ENCODE peak calls at places on chromosomes 12 and 14, in four cellular contexts. O is K562, F is HepG2, L is WTC11. T is an unnamed sample.

GRCh38 chr12:28209782-28210181 is 19.5 kb downstream of the CCDC91 start:
- DNase-seq in O (no peak), L (no peak), F (no peak), T (no peak)

GRCh38 chr12:48198619-48198973 is 4.5 kb downstream of the OR10AD1 start:
- DNase-seq in F (no peak), O (peak; percentile 45), L (peak; percentile 36), T (peak; percentile 19)

GRCh38 chr12:78002878-78003277 is 172.2 kb downstream of the NAV3 start:
- DNase-seq in O (no peak), F (no peak), L (no peak), T (no peak)

GRCh38 chr14:93173943-93174395 is 10.7 kb downstream of the MOAP1 start:
- DNase-seq in O (peak; percentile 53), F (no peak), L (no peak), T (no peak)

GRCh38 chr14:93132472-93133065 is 16.8 kb upstream of the ITPK1 start:
- DNase-seq in O (no peak), F (peak; percentile 70), L (no peak), T (peak; percentile 50)

GRCh38 chr14:74508292-74508731 is 14.7 kb downstream of the ISCA2 start:
- DNase-seq in F (peak; percentile 54), O (no peak), L (peak; percentile 76), T (peak; percentile 42)

GRCh38 chr14:100104523-100105300 is 39.5 kb downstream of the EVL start:
- DNase-seq in L (peak; percentile 29), F (no peak), O (no peak), T (no peak)

GRCh38 chr12:114726092-114726710 is 42.2 kb upstream of the TBX3 start:
- DNase-seq in O (no peak), L (no peak), F (no peak), T (no peak)

GRCh38 chr12:42213023-42213422 is 25.0 kb downstream of the YAF2 start:
- DNase-seq in O (no peak), F (no peak), L (no peak), T (peak; percentile 16)

GRCh38 chr14:105015242-105015641 is 5.6 kb downstream of the CDCA4 start:
- DNase-seq in F (no peak), L (no peak), O (peak; percentile 23), T (no peak)

GRCh38 chr12:26274441-26275312 is 79.3 kb downstream of the SSPN start:
- DNase-seq in F (peak; percentile 96), L (no peak), O (peak; percentile 81), T (peak; percentile 62)

GRCh38 chr12:132634411-132634990 is 15.9 kb downstream of the P2RX2 start:
- DNase-seq in L (no peak), O (no peak), F (no peak), T (no peak)

DNA sequence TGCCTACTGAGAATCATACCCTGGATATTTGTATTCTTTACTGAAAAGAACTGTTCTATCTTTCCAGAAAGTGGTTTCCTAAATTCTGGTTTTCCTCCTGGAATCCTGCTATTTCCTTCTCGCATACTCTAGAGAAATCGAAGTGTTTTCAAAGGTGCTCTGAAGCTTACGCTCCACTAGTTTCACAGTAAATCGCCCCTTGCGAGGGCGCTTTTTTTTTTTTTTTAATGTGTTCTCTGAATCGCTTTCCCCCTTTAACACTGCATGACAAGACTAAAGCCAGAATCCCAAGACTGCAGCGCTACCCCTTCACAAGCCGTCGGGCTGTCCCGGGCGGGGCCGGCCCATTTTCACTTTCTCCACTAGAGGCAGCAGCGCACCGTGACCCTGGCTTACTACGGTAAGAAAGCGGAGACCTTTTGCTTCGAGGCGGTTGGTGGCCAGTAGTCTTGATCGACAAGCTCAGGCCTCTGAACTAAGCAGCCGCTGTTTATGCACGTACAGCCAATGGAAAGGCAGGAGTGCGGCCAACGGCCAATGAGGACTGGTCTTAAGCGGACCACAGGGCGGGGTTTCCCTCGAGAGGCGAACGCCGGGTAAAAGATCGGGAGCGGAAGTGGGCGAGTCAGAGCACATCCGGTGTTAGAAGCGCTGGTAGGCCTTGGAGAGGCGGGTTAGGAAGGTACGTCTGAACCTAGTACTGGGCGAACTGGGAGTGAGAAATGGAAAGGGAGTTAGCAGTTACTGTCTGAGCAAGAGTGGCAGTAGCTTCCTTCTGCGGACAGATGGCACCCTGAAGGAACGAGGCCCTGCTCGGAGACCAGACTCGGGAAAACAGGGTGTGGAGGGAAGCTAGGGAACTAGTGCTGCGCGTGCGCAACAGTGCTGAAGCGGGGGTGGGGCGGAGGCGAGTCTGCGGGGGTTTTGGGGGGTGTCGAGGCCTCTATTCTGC is at the start of gene TMBIM6:
- DNase-seq in L (peak; percentile 98), F (peak; percentile 100), O (peak; percentile 96), T (peak; percentile 96)
- TF ChIP-seq SP1 in L (peak; percentile 88), F (no peak), O (peak; percentile 86), T (no peak)

GRCh38 chr12:55955800-55956508 is 9.9 kb downstream of the PMEL start:
- DNase-seq in F (peak; percentile 48), L (no peak), O (peak; percentile 43), T (no peak)

GRCh38 chr12:55957106-55957859 is 8.6 kb downstream of the PMEL start:
- DNase-seq in O (no peak), L (no peak), F (no peak), T (no peak)

DNA sequence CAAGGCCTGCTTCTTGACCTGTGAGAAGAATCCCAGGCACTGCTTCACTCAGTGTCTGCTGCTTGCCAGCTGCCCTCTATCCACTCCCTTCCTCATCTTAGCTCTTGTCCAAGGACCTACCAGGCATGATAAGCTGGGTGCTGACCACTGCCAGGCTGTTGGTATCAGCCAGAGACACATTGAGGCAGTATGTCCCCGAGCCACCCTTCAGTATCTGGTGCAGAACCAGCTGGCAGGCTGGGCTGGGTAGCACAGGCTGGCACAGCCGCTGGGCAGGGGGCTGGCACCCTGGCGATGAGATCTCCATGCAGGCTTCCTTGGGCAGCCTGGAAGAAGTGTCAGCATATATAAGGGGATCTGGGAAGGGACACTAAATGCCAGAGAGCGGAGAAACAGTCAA is 10.5 kb downstream of the PMEL start:
- DNase-seq in F (no peak), O (no peak), L (no peak), T (no peak)
- TF ChIP-seq ELF4 in F (no peak), O (no peak), L (no peak), T (no peak)

DNA sequence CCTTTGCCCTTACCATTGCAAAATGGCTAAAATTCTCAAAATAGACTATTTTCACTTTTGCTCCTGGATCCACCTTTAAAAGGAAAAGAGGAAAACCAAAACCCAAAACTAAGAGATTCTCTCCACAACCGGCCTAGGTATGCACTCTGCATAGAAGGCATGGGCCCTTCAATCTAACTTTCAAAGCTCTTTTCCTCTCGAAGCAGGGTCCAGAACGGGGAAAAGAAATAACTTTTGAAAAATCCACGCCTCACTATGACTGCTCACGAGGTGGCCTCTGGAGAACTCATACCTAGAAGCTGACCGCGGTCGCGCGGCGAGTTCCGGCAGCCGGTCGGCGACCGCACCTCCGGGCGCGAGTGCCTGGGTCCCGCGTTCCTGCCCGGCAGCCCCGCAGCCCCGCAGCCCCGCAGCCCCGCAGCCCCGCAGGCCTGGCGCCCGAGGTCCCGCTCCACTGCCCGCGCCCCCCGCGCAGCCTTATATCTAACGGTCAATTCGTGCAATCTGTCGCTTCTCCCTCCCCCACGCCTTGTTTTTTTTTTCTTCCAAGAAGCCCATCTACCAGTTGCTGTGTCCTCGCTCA is 2.6 kb downstream of the OTX2 start:
- DNase-seq in O (no peak), F (no peak), L (peak; percentile 26), T (peak; percentile 17)
- TF ChIP-seq SP1 in O (no peak), F (no peak), L (no peak), T (no peak)

DNA sequence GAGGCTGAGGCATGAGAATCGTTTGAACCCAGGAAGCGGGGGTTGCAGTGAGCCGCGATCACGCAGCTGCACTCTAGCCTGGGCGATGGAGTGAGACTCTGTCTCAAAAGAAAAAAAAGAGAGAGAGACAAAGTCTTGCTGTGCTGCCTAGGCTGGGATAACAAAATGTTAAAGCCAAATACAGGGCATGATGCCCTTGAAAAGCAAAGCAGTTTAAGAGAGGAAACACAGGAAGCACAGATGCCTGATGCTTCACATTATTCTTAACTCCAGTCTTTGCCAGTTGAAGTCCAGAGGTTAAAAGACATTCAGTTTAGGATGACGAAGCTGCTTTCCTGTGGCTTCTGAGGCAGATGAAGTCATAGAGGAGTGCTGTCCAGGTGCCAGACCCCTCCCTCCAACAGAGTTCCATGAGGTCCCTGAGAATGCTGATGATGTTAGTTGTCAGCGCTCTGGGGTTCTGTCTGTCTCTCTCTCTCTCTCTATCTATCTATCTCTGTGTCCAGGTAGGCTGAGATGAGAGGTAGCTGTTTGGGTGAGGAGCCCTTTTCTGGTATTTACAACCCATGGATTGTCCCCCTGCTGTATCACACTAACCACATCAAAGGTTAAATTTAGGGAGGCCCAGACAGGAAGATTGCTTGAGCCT is 4.9 kb upstream of the MRPL52 start:
- DNase-seq in F (peak; percentile 85), L (no peak), O (peak; percentile 80), T (no peak)
- TF ChIP-seq ELF4 in F (no peak), L (no peak), O (no peak), T (no peak)

DNA sequence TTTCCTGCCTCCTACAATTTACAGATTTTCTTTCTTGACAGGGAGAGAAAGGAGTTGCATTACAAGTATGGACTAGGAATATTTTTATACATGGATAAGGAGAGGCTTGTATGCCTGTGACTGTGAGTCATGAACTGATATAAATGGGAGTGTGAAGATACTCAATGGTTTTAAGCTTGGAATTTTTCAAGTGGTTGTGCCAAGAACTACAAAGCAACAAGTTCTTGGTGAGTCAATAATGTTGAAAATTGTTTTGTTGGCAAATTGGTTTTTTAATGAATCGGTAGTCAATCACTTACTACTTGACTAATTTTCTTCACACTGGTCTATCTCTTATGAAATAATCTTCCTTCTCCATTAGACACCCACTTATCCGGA is 58.9 kb upstream of the HMGA2 start:
- DNase-seq in O (no peak), L (no peak), F (no peak), T (no peak)
- TF ChIP-seq SP1 in O (no peak), L (no peak), F (no peak), T (no peak)

GRCh38 chr14:65356327-65356836 is 56.1 kb upstream of the FUT8 start:
- DNase-seq in O (no peak), F (peak; percentile 55), L (no peak), T (no peak)
- TF ChIP-seq ELF4 in O (no peak), F (no peak), L (no peak), T (no peak)

DNA sequence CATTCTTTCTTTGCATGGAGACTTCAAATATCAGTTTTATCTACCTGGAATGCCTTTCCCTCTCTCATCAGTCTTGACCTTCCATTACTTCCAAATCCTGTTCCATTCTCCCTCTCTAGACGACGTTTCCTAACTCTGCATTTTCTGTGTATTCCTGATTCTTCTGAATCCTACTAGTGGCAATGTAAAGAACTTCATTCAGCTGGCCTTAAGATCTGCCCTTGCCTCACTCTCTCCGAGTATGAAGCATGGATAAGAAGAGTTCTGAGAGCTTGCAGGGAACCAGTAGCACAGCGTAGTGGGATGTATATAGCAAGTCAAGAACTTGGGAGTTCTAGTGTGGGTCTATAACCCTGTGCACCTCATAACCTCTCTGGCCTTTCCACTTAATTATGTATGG is 68.5 kb upstream of the HOXC13 start:
- DNase-seq in O (no peak), L (no peak), F (no peak), T (peak; percentile 19)
- TF ChIP-seq SP1 in O (no peak), L (no peak), F (no peak), T (no peak)

DNA sequence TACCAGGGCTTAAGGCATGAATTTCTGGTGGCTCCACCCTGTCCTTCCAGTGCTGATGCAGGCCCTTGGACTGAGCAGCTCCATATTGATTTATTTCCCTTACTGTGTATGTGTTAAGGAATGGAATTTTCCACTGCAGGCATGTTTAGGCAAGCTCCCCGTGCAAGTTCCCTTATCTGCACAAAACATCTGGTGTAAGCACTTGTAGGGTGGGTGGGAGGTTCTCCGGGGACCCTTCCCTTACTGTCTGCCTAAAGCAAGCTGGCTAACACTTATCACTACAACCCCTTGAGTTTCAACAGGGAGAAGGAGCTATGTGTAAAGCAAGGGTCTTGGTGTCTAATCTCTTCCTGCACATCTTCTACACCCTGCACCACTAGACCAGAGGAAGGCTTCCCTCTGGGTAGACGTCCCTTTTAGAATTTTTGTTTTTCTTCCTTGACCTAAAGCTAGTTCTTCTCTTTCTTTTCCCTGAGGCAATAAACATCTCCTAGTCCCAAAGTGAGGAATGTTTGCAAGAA is 22.0 kb upstream of the DRAM1 start:
- DNase-seq in L (no peak), O (peak; percentile 85), F (peak; percentile 25), T (no peak)
- TF ChIP-seq ELF4 in L (no peak), O (no peak), F (no peak), T (no peak)

GRCh38 chr14:101726295-101726953 is 35.1 kb upstream of the PPP2R5C start:
- DNase-seq in F (no peak), L (no peak), O (no peak), T (no peak)
- TF ChIP-seq SP1 in F (no peak), L (no peak), O (no peak), T (no peak)

T was measured in HEK293T.